ENCODE peak calls at places on chromosomes 13 and 19, in six cellular contexts. E is GM04504, V is left ventricle myocardium inferior, M is pancreas, C is EL, Q is tibial artery. R is an unnamed sample.

GRCh38 chr13:43776680-43777079 is 10.1 kb downstream of the ENOX1 start:
- DNase-seq in E (no peak), C (peak), V (no peak), Q (no peak), M (no peak), R (no peak)

GRCh38 chr19:39967561-39967960 is 3.4 kb upstream of the PSMC4 start:
- DNase-seq in E (no peak), M (no peak), C (no peak), Q (no peak), V (no peak), R (no peak)

GRCh38 chr13:74774252-74774651 is 640.0 kb upstream of the KLF12 start:
- DNase-seq in V (no peak), C (peak), Q (no peak), E (no peak), M (no peak), R (no peak)

GRCh38 chr19:1295169-1296012 is 9.7 kb downstream of the EFNA2 start:
- DNase-seq in E (no peak), C (no peak), M (no peak), V (no peak), Q (no peak), R (no peak)

GRCh38 chr19:39516270-39516669 is 1.3 kb downstream of the SELENOV start:
- DNase-seq in Q (no peak), V (no peak), E (no peak), M (no peak), C (no peak), R (no peak)

GRCh38 chr13:99605417-99606321 is 104.4 kb downstream of the TM9SF2 start:
- DNase-seq in E (no peak), Q (peak), C (peak), M (peak), V (peak), R (no peak)

GRCh38 chr19:14889994-14890393 is 4.1 kb upstream of the OR7A17 start:
- DNase-seq in V (no peak), M (no peak), Q (no peak), C (no peak), E (no peak), R (no peak)

GRCh38 chr19:33434886-33435705 is 61.6 kb downstream of the CEBPG start:
- DNase-seq in C (peak), V (peak), M (no peak), Q (no peak), E (no peak), R (no peak)

GRCh38 chr19:4586245-4586644 is 26.8 kb upstream of the SEMA6B start:
- DNase-seq in E (no peak), C (no peak), M (no peak), V (no peak), Q (no peak), R (no peak)

GRCh38 chr13:107271226-107271625 is 703.3 kb upstream of the ARGLU1 start:
- DNase-seq in E (no peak), V (no peak), M (no peak), Q (no peak), C (no peak), R (no peak)

GRCh38 chr13:50691682-50692263 is 151.7 kb downstream of the DLEU7 start:
- DNase-seq in E (no peak), M (no peak), Q (no peak), C (peak), V (no peak), R (no peak)